ENCODE peak calls at places on chromosome 17, in ten cellular contexts. I, U, J, Y, A, F, P, K, C and Z are unnamed samples.

GRCh38 chr17:17062356-17062755 is 20.1 kb downstream of the MPRIP start:
- DNase-seq in I (no peak), U (peak), J (no peak), Y (no peak), A (peak), F (no peak), P (no peak), K (no peak), C (no peak), Z (no peak)

GRCh38 chr17:50051082-50051576 is 4.8 kb upstream of the ITGA3 start:
- DNase-seq in I (no peak), U (no peak), J (no peak), Y (peak), A (peak), F (peak), P (no peak), K (no peak), C (peak), Z (no peak)

GRCh38 chr17:54408741-54409140 is 491.9 kb upstream of the TOM1L1 start:
- DNase-seq in I (no peak), U (no peak), J (no peak), Y (no peak), A (no peak), F (no peak), P (no peak), K (no peak), C (no peak), Z (no peak)

GRCh38 chr17:43399839-43400328 is 1.1 kb downstream of the ARL4D start:
- DNase-seq in I (no peak), U (no peak), J (no peak), Y (peak), A (no peak), F (no peak), P (no peak), K (no peak), C (no peak), Z (no peak)

GRCh38 chr17:41812176-41813038 is at the start of gene FKBP10:
- DNase-seq in I (peak), U (peak), J (peak), Y (peak), A (peak), F (peak), P (peak), K (peak), C (peak), Z (peak)

GRCh38 chr17:49194297-49194607 is 16.1 kb downstream of the GNGT2 start:
- DNase-seq in I (no peak), U (no peak), J (no peak), Y (no peak), A (no peak), F (no peak), P (no peak), K (no peak), C (no peak), Z (no peak)

GRCh38 chr17:69447726-69448125 is 33.2 kb downstream of the MAP2K6 start:
- DNase-seq in I (peak), U (no peak), J (no peak), Y (no peak), A (no peak), F (no peak), P (peak), K (no peak), C (no peak), Z (peak)

GRCh38 chr17:38918129-38918913 is 7.1 kb upstream of the LASP1NB start:
- DNase-seq in I (no peak), U (peak), J (no peak), Y (no peak), A (peak), F (no peak), P (no peak), K (no peak), C (no peak), Z (no peak)

GRCh38 chr17:19448341-19449268 is 37.6 kb downstream of the RNF112 start:
- DNase-seq in I (peak), U (no peak), J (peak), Y (peak), A (peak), F (peak), P (no peak), K (no peak), C (peak), Z (no peak)

GRCh38 chr17:42002792-42003301 is 14.4 kb downstream of the DNAJC7 start:
- DNase-seq in I (no peak), U (no peak), J (no peak), Y (peak), A (no peak), F (peak), P (no peak), K (no peak), C (no peak), Z (no peak)

GRCh38 chr17:33689725-33690124 is 396.6 kb upstream of the ASIC2 start:
- DNase-seq in I (no peak), U (no peak), J (no peak), Y (peak), A (no peak), F (no peak), P (no peak), K (no peak), C (no peak), Z (no peak)

GRCh38 chr17:5947701-5948180 is 122.4 kb upstream of the WSCD1 start:
- DNase-seq in I (no peak), U (no peak), J (no peak), Y (no peak), A (no peak), F (no peak), P (no peak), K (no peak), C (no peak), Z (no peak)

GRCh38 chr17:5871666-5872065 is 198.5 kb upstream of the WSCD1 start:
- DNase-seq in I (no peak), U (no peak), J (no peak), Y (no peak), A (no peak), F (no peak), P (no peak), K (no peak), C (no peak), Z (no peak)

GRCh38 chr17:34580685-34581445 is 1.5 kb downstream of the TMEM132E start:
- DNase-seq in I (no peak), U (no peak), J (no peak), Y (no peak), A (no peak), F (no peak), P (no peak), K (no peak), C (no peak), Z (no peak)

GRCh38 chr17:8791910-8792270 is 7.3 kb downstream of the MFSD6L start:
- DNase-seq in I (no peak), U (peak), J (no peak), Y (peak), A (no peak), F (peak), P (no peak), K (no peak), C (no peak), Z (no peak)
- H3K4me3 ChIP-seq in I (no peak), U (no peak), J (no peak), Y (no peak), A (no peak), F (no peak), P (no peak), K (no peak), C (no peak), Z (no peak)

GRCh38 chr17:7839199-7839889 is 5.3 kb downstream of the KDM6B start:
- DNase-seq in I (no peak), U (peak), J (peak), Y (no peak), A (peak), F (no peak), P (no peak), K (peak), C (no peak), Z (no peak)
- H3K4me3 ChIP-seq in I (no peak), U (no peak), J (no peak), Y (no peak), A (peak), F (peak), P (peak), K (peak), C (peak), Z (peak)

DNA sequence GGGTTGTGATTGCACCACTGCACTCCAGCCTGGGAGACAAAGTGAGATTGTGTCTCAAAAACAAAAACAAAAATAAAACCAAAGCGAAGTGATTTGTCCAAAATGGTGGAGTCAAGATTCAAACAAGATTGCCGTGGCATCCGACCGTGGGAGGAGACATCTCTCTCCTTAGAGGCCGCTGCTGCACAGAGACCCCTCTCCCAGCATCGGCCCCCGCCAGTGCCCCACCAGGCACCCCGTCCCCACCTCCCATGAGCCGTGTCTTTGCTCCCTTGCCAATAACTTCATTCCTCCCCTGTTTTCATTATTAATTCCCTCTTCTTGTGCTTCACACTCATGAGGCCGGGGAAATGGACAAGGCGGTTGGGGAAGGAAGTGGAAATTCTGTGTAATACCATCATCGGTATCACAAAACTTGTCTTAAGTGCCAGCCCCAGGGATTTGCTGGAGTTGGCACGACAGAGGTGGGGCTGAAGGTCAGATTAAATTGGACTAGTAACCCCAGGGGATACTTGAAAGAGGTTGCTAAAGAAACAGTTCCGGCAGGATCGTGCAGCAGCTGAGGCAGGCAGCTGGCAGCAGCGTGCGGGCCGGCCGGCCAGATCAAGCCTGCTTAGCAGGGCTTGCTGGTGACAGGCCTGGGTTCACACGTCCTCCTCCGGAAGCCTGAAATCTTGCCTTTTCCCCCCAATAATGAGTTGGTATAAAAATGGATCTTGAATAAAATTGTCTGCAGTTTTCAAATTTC is 66.8 kb downstream of the RTN4RL1 start:
- DNase-seq in I (no peak), U (no peak), J (no peak), Y (no peak), A (no peak), F (no peak), P (no peak), K (no peak), C (no peak), Z (no peak)
- H3K4me3 ChIP-seq in I (no peak), U (no peak), J (no peak), Y (no peak), A (no peak), F (no peak), P (no peak), K (no peak), C (no peak), Z (no peak)

GRCh38 chr17:75087182-75087557 is 584 bp upstream of the SLC16A5 start:
- DNase-seq in I (no peak), U (no peak), J (no peak), Y (no peak), A (no peak), F (no peak), P (no peak), K (no peak), C (no peak), Z (no peak)
- H3K4me3 ChIP-seq in I (peak), U (peak), J (no peak), Y (peak), A (peak), F (peak), P (peak), K (peak), C (peak), Z (peak)

DNA sequence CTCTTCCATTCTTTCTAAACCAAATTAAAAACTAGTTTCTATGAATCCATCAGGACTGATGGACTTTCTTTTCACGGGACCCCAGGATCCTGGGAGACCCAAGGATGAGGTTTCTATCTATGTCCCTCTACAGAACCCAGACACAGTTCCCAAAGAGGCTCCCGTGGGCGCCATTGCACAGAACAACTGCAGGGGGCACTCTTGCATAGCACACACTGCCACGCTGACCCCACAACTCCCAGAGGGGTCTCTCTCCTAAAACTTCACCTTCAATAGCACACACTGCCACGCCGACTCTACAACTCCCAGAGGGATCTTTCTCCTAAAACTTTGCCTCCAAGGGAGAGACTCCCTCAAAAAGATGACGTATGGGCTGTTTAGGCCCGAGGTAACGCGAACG is 9.0 kb downstream of the ABR start:
- DNase-seq in I (no peak), U (no peak), J (no peak), Y (no peak), A (no peak), F (no peak), P (no peak), K (no peak), C (no peak), Z (no peak)
- H3K4me3 ChIP-seq in I (no peak), U (no peak), J (no peak), Y (no peak), A (no peak), F (no peak), P (no peak), K (no peak), C (no peak), Z (no peak)